ENCODE peak calls at places on chromosomes 3 and 15, in four cellular contexts. O is AG04449; J is activated CD4-positive, alpha-beta memory T cell treated with anti-CD3 and anti-CD28 coated beads for 36 hours; X is AG08396. V is an unnamed sample.

GRCh38 chr3:196288141-196288460 is 575 bp upstream of the PCYT1A start:
- DNase-seq in O (no peak), J (no peak), X (no peak), V (peak; percentile 56)

GRCh38 chr3:120429921-120430361 is 20.9 kb downstream of the FSTL1 start:
- DNase-seq in O (no peak), J (no peak), X (no peak), V (no peak)

GRCh38 chr3:158658889-158659288 is 13.6 kb downstream of the LXN start:
- DNase-seq in O (no peak), J (no peak), X (no peak), V (no peak)

GRCh38 chr15:82968066-82968465 is 15.5 kb upstream of the HOMER2 start:
- DNase-seq in O (peak; percentile 17), J (no peak), X (no peak), V (peak; percentile 9)

GRCh38 chr15:89490550-89491315 is 5.7 kb downstream of the RHCG start:
- DNase-seq in O (no peak), J (no peak), X (no peak), V (no peak)

GRCh38 chr15:89904519-89904918 is 8.2 kb downstream of the ARPIN start:
- DNase-seq in O (no peak), J (no peak), X (no peak), V (no peak)

GRCh38 chr3:195773956-195774537 is 37.7 kb downstream of the MUC4 start:
- DNase-seq in O (no peak), J (no peak), X (no peak), V (no peak)

GRCh38 chr15:69467636-69468035 is 15.0 kb downstream of the RPLP1 start:
- DNase-seq in O (no peak), J (no peak), X (no peak), V (no peak)

GRCh38 chr3:192571197-192571791 is 156.0 kb downstream of the FGF12 start:
- DNase-seq in O (no peak), J (peak; percentile 21), X (peak; percentile 29), V (no peak)

GRCh38 chr15:100116416-100117190 is 225.2 kb downstream of the ADAMTS17 start:
- DNase-seq in O (no peak), J (no peak), X (no peak), V (no peak)

GRCh38 chr3:161412117-161412516 is 40.8 kb upstream of the SPTSSB start:
- DNase-seq in O (no peak), J (no peak), X (no peak), V (peak; percentile 31)

GRCh38 chr3:107133891-107134290 is 243.3 kb upstream of the CCDC54 start:
- DNase-seq in O (no peak), J (no peak), X (no peak), V (no peak)

GRCh38 chr3:98242155-98242554 is 21.9 kb upstream of the OR5H6 start:
- DNase-seq in O (no peak), J (no peak), X (no peak), V (no peak)

GRCh38 chr15:31574761-31575160 is 248.1 kb downstream of the KLF13 start:
- DNase-seq in O (no peak), J (no peak), X (no peak), V (no peak)

GRCh38 chr15:90520365-90520764 is 9.4 kb upstream of the CRTC3 start:
- DNase-seq in O (no peak), J (no peak), X (no peak), V (no peak)

GRCh38 chr15:74956648-74957300 is at the start of gene RPP25:
- DNase-seq in O (no peak), J (peak; percentile 80), X (peak; percentile 79), V (peak; percentile 68)

GRCh38 chr3:38067508-38068233 is 28.7 kb downstream of the DLEC1 start:
- DNase-seq in O (no peak), J (no peak), X (no peak), V (peak; percentile 80)

GRCh38 chr15:63391669-63392354 is 10.2 kb upstream of the CA12 start:
- DNase-seq in O (no peak), J (no peak), X (no peak), V (no peak)

GRCh38 chr15:63442080-63442479 is 60.4 kb upstream of the CA12 start:
- DNase-seq in O (no peak), J (no peak), X (no peak), V (no peak)